ENCODE peak calls at places on chromosomes 1 and 21, in five cellular contexts. C is psoas muscle, K is astrocyte of the spinal cord, H is PC-3, T is gastrocnemius medialis. W is an unnamed sample.

GRCh38 chr1:13751458-13751871 is 51.5 kb downstream of the PRDM2 start:
- DNase-seq in C (no peak), K (no peak), H (no peak), T (no peak), W (no peak)

GRCh38 chr1:26932536-26932935 is 11.0 kb downstream of the NUDC start:
- DNase-seq in C (no peak), K (no peak), H (no peak), T (no peak), W (no peak)

GRCh38 chr21:38486221-38486620 is 12.1 kb downstream of the ERG start:
- DNase-seq in C (no peak), K (peak), H (peak), T (no peak), W (no peak)

GRCh38 chr1:14605945-14606344 is 7.5 kb downstream of the KAZN start:
- DNase-seq in C (no peak), K (no peak), H (peak), T (no peak), W (no peak)

GRCh38 chr1:179575497-179576314 is at the start of gene NPHS2:
- DNase-seq in C (no peak), K (no peak), H (no peak), T (no peak), W (no peak)

GRCh38 chr1:99570486-99571089 is 75.3 kb upstream of the PALMD start:
- DNase-seq in C (no peak), K (peak), H (peak), T (no peak), W (peak)

GRCh38 chr21:42125571-42126544 is 54.7 kb downstream of the UMODL1 start:
- DNase-seq in C (no peak), K (no peak), H (peak), T (no peak), W (peak)

GRCh38 chr1:151993084-151993733 is 450 bp downstream of the S100A10 start:
- DNase-seq in C (peak), K (no peak), H (peak), T (no peak), W (no peak)

GRCh38 chr1:152543808-152544207 is 22.8 kb downstream of the LCE3E start:
- DNase-seq in C (no peak), K (no peak), H (peak), T (no peak), W (no peak)

GRCh38 chr1:214623430-214623829 is 20.4 kb downstream of the CENPF start:
- DNase-seq in C (no peak), K (peak), H (peak), T (no peak), W (peak)

GRCh38 chr21:34836103-34836932 is 167.5 kb downstream of the CLIC6 start:
- DNase-seq in C (peak), K (peak), H (peak), T (peak), W (peak)

GRCh38 chr1:204478166-204478899 is 16.3 kb downstream of the PIK3C2B start:
- DNase-seq in C (no peak), K (no peak), H (no peak), T (no peak), W (no peak)

DNA sequence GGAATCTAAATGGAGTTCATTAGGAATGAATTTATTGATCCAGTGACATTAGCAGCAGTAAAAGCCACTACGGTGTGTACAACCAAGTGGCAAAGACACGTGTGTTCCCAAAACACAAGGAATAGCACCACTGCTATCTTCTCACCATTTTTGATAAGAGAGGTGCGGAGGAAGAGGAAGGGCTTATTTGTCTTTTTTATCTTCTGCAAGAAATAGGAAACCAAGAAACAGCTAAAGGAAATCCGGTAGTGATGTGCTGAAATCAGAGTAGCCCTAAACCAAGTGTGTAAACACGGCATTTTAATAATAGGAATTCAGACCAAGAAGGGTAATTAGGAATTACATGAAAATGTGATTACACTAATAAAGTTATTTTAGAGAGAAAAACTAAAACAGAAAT is 9.1 kb upstream of the SCYL3 start:
- DNase-seq in C (no peak), K (no peak), H (no peak), T (no peak), W (no peak)
- TF ChIP-seq CTCF in C (no peak), K (no peak), H (no peak), T (no peak), W (no peak)

GRCh38 chr21:46668381-46668780 is 32.9 kb downstream of the PRMT2 start:
- DNase-seq in C (no peak), K (no peak), H (no peak), T (no peak), W (no peak)
- H3K4me3 ChIP-seq in C (no peak), K (peak), H (peak), T (no peak), W (peak)

GRCh38 chr1:74771913-74772515 is 39.1 kb downstream of the TYW3 start:
- DNase-seq in C (no peak), K (peak), H (peak), T (no peak), W (peak)

GRCh38 chr1:74766579-74766978 is 33.6 kb downstream of the TYW3 start:
- DNase-seq in C (no peak), K (peak), H (no peak), T (no peak), W (peak)

GRCh38 chr1:74772945-74773344 is 40.0 kb downstream of the TYW3 start:
- DNase-seq in C (no peak), K (no peak), H (no peak), T (no peak), W (peak)

GRCh38 chr1:74763714-74764301 is 30.9 kb downstream of the TYW3 start:
- DNase-seq in C (no peak), K (no peak), H (no peak), T (no peak), W (peak)

DNA sequence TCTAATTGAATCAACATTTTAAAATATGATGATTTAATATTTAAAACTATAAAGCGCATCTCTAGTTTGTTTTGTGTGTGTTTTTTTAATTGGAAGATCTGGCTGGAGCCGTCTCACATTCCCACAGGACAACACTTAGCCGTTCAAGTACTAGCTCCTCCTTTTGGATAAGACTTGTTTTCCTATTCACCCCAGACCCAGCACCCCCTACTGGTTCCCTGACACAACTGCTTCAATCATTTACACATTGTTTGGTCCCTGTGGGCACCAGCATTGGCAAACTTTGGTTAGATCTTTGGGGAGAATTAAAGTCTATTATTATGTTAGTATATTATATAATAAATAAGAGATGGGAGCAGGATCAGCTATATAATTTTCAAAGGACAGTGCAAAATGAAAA is 34.5 kb downstream of the TYW3 start:
- DNase-seq in C (no peak), K (no peak), H (peak), T (no peak), W (peak)
- TF ChIP-seq CTCF in C (no peak), K (no peak), H (peak), T (no peak), W (peak)

GRCh38 chr1:155062151-155062686 is 1.3 kb upstream of the EFNA4 start:
- DNase-seq in C (no peak), K (no peak), H (no peak), T (no peak), W (no peak)
- H3K4me3 ChIP-seq in C (peak), K (no peak), H (no peak), T (no peak), W (no peak)